ENCODE peak calls at places on chromosomes 2 and 18, in eight cellular contexts. F is esophagus muscularis mucosa, B is HepG2, T is H1, V is IMR-90, Z is upper lobe of left lung, C is erythroblast, J is heart left ventricle. G is an unnamed sample.

GRCh38 chr2:73851274-73851673 is 22.5 kb downstream of the STAMBP start:
- DNase-seq in C (peak), Z (no peak), J (no peak), T (no peak), V (no peak), B (no peak), F (no peak), G (no peak)

GRCh38 chr2:62038980-62039771 is 133.7 kb downstream of the COMMD1 start:
- DNase-seq in F (no peak), J (no peak), B (no peak), Z (peak), T (no peak), C (peak), V (peak), G (no peak)

GRCh38 chr2:197431858-197432257 is 3.0 kb downstream of the SF3B1 start:
- DNase-seq in Z (no peak), B (no peak), C (no peak), J (no peak), T (no peak), V (no peak), F (no peak), G (peak)

GRCh38 chr2:67977464-67977863 is 85.3 kb downstream of the C1D start:
- DNase-seq in V (no peak), F (peak), T (no peak), B (no peak), Z (no peak), J (no peak), C (no peak), G (no peak)

GRCh38 chr2:64204716-64205115 is 60.5 kb upstream of the PELI1 start:
- DNase-seq in F (no peak), Z (no peak), B (no peak), T (no peak), C (no peak), J (no peak), V (no peak), G (no peak)

GRCh38 chr2:50401772-50402653 is 629.9 kb downstream of the NRXN1 start:
- DNase-seq in V (peak), J (no peak), C (peak), F (no peak), Z (peak), T (peak), B (peak), G (no peak)

GRCh38 chr18:23912356-23912755 is 102.2 kb upstream of the TTC39C start:
- DNase-seq in V (peak), J (no peak), T (no peak), C (no peak), B (no peak), F (no peak), Z (no peak), G (no peak)

GRCh38 chr18:12033643-12034025 is 52.3 kb downstream of the IMPA2 start:
- DNase-seq in V (no peak), B (no peak), C (no peak), T (no peak), Z (no peak), F (no peak), J (no peak), G (no peak)

GRCh38 chr2:60219536-60219935 is 333.9 kb downstream of the BCL11A start:
- DNase-seq in T (no peak), F (no peak), C (no peak), V (no peak), B (no peak), J (no peak), Z (no peak), G (no peak)

GRCh38 chr2:181465686-181466375 is 8.6 kb downstream of the ITGA4 start:
- DNase-seq in V (peak), T (no peak), B (no peak), J (no peak), Z (no peak), C (peak), F (no peak), G (no peak)

GRCh38 chr2:24617431-24617830 is 126.4 kb downstream of the NCOA1 start:
- DNase-seq in B (no peak), Z (no peak), J (no peak), C (peak), F (no peak), T (no peak), V (no peak), G (no peak)

GRCh38 chr2:199499005-199499404 is 41.3 kb upstream of the SATB2 start:
- DNase-seq in F (no peak), B (no peak), C (no peak), V (no peak), Z (no peak), T (no peak), J (no peak), G (no peak)

GRCh38 chr2:232420463-232421188 is 14.0 kb downstream of the ALPG start:
- DNase-seq in F (no peak), Z (no peak), B (peak), T (no peak), V (no peak), C (no peak), J (no peak), G (no peak)

GRCh38 chr2:8799004-8799403 is 38.4 kb downstream of the KIDINS220 start:
- DNase-seq in T (no peak), J (no peak), B (no peak), Z (no peak), V (no peak), F (no peak), C (no peak), G (no peak)

GRCh38 chr18:12606592-12607315 is 51.2 kb downstream of the SPIRE1 start:
- DNase-seq in V (peak), J (no peak), F (no peak), B (peak), Z (no peak), T (no peak), C (peak), G (no peak)

GRCh38 chr18:27144672-27145071 is 40.4 kb downstream of the CHST9 start:
- DNase-seq in T (no peak), C (no peak), B (no peak), F (no peak), J (no peak), Z (no peak), V (no peak), G (no peak)

GRCh38 chr2:1633936-1634587 is 110.3 kb downstream of the PXDN start:
- DNase-seq in V (no peak), Z (peak), B (no peak), T (no peak), J (no peak), C (no peak), F (no peak), G (no peak)

GRCh38 chr2:118443596-118443995 is 355.3 kb downstream of the INSIG2 start:
- DNase-seq in Z (no peak), J (no peak), V (peak), F (no peak), C (no peak), T (no peak), B (peak), G (no peak)

DNA sequence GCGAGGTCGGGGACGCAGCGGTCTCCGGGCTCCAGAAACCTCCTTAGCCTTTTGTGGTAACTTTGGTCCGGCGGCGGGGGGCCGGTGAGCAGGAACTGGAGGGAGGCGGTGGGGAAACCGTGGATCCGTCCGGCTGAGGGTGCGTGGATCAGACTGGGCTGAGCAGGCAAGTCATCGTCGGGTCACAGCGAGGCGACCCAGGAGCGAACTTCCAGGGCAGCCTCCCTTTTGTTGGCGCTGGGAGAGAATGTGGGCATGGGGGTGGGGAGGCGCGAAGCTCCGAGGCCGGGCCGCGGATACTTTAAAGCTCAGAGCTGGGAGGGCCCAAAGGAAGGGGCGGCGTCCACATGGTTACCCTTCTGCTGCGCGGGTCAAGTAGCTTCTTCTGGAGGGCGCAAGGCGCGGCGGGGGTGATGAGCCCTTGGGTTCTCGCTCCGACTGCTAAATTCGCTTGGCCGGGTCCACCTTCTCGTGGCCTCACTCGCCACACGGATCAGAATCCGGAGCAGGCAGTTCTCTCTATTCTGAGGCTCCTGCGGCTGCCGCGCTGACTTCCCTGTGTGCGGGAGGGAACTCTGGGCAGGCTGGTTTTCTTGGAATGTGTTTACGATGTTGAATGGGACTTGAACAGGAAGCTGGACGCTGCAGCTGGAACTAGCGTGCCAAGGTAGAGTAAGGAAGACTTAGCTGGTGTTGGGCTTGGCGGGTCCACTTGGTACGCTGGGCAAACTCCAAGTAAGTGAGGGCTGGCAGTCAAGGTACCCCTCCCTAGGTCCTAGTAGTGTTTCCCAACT is 969 bp downstream of the GULP1 start:
- DNase-seq in Z (peak), C (peak), V (peak), B (no peak), T (no peak), F (no peak), J (peak), G (peak)
- TF ChIP-seq POLR2A in Z (peak), C (no peak), V (no peak), B (no peak), T (peak), F (no peak), J (no peak), G (no peak)

DNA sequence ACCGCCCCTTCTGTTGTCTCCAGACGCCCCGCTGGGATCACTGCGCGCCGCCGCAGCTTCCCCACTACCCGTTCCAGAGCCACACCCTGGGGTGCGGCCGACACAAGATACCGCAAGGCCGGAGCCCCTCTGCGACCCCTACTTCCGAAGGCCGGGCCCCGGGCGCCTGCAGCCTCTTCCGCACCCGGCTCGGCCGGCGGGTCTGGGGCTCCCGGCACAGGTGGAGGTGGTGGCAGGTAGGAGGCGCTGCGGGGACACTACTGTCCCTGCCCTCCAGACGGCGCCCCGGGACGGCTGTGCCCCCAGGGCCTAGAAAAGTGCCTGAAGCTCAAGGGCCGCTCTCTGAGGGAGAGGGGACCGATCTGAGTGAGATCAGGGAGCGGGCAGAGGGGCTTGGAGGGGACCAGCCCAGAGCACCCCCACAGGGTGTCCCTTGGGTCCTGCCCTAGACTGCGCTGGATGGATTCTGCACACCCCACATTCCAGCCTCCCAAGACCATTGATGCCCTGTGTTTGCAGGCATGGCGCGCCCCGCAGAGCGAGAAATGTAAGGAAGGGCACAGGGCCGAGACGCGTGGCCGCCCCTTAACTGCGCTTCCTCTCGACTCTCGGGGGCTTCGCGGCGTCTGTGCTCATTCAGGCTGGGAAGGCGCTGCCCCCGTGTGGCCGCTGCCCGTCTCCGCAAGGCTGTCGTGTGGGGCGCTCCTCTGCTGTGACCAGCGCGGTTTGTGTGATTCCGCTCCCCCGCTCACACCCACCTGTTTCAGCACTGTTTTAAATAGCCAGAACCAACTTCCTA is 79.9 kb downstream of the GFPT1 start:
- DNase-seq in C (peak), T (peak), B (peak), J (peak), V (peak), Z (peak), F (peak), G (peak)
- TF ChIP-seq POLR2A in C (no peak), T (no peak), B (no peak), J (no peak), V (peak), Z (no peak), F (no peak), G (no peak)

GRCh38 chr2:174984561-174984960 is 20.6 kb downstream of the CHN1 start:
- DNase-seq in T (no peak), C (no peak), J (no peak), F (no peak), V (no peak), Z (no peak), B (no peak), G (no peak)

GRCh38 chr2:174979996-174980395 is 25.2 kb downstream of the CHN1 start:
- DNase-seq in F (no peak), V (no peak), Z (no peak), J (no peak), B (no peak), T (no peak), C (no peak), G (no peak)

GRCh38 chr2:174977364-174977763 is 27.8 kb downstream of the CHN1 start:
- DNase-seq in C (no peak), T (no peak), B (no peak), F (no peak), J (no peak), Z (no peak), V (no peak), G (no peak)

GRCh38 chr2:174985624-174986023 is 19.6 kb downstream of the CHN1 start:
- DNase-seq in T (no peak), F (no peak), V (peak), Z (no peak), C (peak), J (no peak), B (peak), G (no peak)

DNA sequence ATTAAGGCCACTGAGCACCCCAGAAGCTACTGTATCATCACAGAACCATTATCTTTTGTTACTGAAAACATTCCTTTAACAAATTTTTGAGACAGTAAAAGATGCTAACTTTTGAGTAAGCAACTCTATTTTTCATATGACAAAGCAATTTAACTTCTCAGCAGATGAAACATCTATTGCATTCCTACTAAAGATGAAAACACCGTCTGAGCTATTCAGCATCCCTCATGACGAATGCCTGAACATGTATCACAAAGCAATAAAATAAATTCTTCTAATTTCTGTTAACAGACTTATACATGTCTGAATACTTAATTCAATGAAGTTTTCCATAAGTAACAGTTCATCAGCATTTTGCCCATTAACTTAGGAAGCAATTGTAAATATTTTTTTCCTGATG is 23.8 kb downstream of the CHN1 start:
- DNase-seq in C (no peak), B (no peak), Z (no peak), V (no peak), F (no peak), T (no peak), J (no peak), G (no peak)
- TF ChIP-seq POLR2A in C (no peak), B (no peak), Z (no peak), V (no peak), F (no peak), T (no peak), J (no peak), G (no peak)

GRCh38 chr2:110783474-110783873 is 51.1 kb downstream of the ACOXL start:
- DNase-seq in F (peak), V (no peak), B (no peak), Z (no peak), J (no peak), T (no peak), C (no peak), G (no peak)

GRCh38 chr2:110780461-110780860 is 48.1 kb downstream of the ACOXL start:
- DNase-seq in J (no peak), Z (no peak), F (peak), T (no peak), V (no peak), C (no peak), B (no peak), G (no peak)

GRCh38 chr2:110772383-110772755 is 40.0 kb downstream of the ACOXL start:
- DNase-seq in Z (no peak), J (no peak), B (no peak), F (no peak), C (no peak), T (no peak), V (no peak), G (no peak)

GRCh38 chr2:110773470-110773921 is 41.1 kb downstream of the ACOXL start:
- DNase-seq in C (no peak), T (no peak), B (peak), J (peak), F (no peak), V (no peak), Z (peak), G (no peak)

DNA sequence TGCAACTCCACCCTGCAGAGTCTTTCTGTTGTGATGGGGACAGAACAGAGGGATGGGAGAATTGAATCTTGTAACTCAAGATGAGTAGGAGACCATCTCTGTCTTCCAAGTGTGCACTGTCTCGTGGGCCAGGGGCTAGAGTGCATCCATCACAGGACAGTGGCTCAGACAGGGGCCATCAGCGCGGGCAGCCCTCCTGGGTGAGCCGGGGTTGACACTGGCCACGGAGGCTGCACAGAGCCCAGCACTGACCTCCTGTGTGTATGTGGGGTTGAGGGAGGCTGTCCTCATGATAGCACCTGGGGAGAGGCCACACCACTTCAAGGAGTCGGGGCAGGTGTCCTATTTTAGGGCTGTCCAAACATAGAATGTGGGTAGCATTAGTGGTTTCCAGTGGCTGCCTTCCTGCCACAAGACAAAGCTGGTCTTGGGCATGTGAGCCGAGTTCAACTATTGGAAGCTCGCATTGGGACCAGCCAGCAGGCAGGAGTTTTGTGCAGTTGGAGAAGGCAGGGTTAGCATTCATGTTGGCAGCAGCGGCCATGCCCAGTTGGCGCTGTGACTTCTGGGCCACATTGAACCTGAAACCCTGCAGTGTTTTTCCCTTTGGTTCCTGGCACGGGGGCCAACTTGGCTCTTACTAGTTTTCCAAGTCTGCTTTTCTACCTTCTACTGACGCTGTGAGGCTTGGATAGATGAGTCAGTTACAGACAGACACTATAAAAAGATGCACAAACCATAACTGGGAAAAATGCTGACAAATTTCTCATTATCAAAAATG is 45.3 kb downstream of the ACOXL start:
- DNase-seq in C (no peak), V (no peak), F (peak), J (no peak), T (no peak), B (no peak), Z (no peak), G (no peak)
- TF ChIP-seq POLR2A in C (no peak), V (no peak), F (no peak), J (no peak), T (no peak), B (no peak), Z (no peak), G (no peak)

DNA sequence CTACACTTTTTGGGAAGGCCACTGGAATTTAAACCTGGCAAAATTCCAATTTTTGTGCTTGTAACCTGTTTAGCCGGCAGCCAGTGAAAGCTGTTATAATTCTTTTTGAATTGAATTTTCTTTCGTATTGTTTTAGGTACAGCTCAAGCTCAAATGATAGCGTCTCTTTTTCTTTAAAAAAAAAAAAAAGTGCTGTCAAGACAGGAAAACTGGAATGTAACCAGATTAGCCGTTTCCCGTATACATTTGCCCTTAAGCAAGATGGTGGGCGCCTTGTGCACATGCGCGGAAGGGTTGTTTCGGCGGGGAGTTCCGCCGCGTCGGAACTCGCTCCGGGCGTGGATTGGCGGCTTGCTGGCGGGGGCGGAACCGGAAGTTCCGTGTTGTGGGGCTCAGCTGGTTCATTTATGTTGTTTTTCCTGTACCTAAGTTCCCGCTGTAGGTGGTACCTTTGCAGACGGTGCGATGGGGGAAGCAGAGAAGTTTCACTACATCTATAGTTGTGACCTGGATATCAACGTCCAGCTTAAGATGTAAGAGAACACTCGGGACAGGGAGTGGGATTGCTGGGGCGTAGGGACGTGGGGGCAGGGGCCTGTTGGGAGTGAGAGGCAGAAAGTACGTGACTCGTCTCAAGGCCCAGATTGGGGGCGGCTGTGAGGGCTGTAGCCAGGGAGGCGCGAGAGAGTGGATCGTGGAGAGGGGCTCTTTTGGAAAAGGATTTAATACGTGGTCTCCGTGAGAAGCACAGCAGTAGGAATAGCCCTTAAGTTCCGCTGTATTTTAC is at the start of gene PIK3C3:
- DNase-seq in Z (peak), B (peak), F (peak), T (peak), V (peak), C (peak), J (peak), G (peak)
- TF ChIP-seq POLR2A in Z (peak), B (peak), F (no peak), T (peak), V (peak), C (peak), J (no peak), G (no peak)

GRCh38 chr18:28176933-28177827 is at the start of gene CDH2:
- DNase-seq in J (peak), B (peak), V (peak), F (no peak), Z (no peak), C (no peak), T (peak), G (no peak)
- TF ChIP-seq POLR2A in J (peak), B (no peak), V (peak), F (no peak), Z (no peak), C (no peak), T (no peak), G (no peak)

DNA sequence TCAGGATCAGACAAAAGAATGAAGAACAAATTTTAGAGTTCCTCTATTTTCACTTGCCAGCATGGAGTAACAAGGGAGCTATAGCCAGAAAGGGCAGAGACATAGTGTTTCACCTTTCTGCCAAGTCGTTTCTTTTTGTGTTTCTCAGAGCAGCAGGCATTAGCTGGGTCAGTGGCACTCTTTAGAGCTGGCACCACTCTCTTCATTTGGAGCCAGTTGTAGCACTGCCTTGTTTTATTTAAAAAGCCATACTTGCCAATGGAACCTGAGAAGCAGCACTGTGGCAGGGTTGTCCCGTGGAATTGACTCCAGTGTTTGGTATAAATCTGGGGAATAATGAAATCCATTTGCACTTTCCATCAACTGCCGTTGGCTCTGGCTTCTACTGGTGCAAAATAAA is 64.0 kb downstream of the LRRTM4 start:
- DNase-seq in C (no peak), T (no peak), B (no peak), F (no peak), J (no peak), V (no peak), Z (no peak), G (no peak)
- TF ChIP-seq POLR2A in C (no peak), T (no peak), B (no peak), F (no peak), J (no peak), V (no peak), Z (no peak), G (no peak)